ENCODE peak calls at places on chromosome 20, in seven cellular contexts. One of them, this sample, is unnamed.

GRCh38 chr20:3407426-3408250 is at the start of gene DNAAF9:
- DNase-seq in heart left ventricle: peak
- DNase-seq in cardiac muscle cell: peak
- DNase-seq in hepatocyte: peak
- DNase-seq in K562: peak
- DNase-seq in prostate gland: peak
- DNase-seq in fibroblast of pulmonary artery: peak
- DNase-seq in this sample: peak

GRCh38 chr20:14997791-14998190 is 660.4 kb upstream of the FLRT3 start:
- DNase-seq in heart left ventricle: no peak
- DNase-seq in cardiac muscle cell: no peak
- DNase-seq in hepatocyte: no peak
- DNase-seq in K562: no peak
- DNase-seq in prostate gland: no peak
- DNase-seq in fibroblast of pulmonary artery: peak
- DNase-seq in this sample: peak

GRCh38 chr20:24462461-24463010 is 6.9 kb upstream of the SYNDIG1 start:
- DNase-seq in heart left ventricle: no peak
- DNase-seq in cardiac muscle cell: no peak
- DNase-seq in hepatocyte: no peak
- DNase-seq in K562: no peak
- DNase-seq in prostate gland: no peak
- DNase-seq in fibroblast of pulmonary artery: no peak
- DNase-seq in this sample: no peak

GRCh38 chr20:9616455-9616805 is 102.0 kb downstream of the LAMP5 start:
- DNase-seq in heart left ventricle: no peak
- DNase-seq in cardiac muscle cell: no peak
- DNase-seq in hepatocyte: no peak
- DNase-seq in K562: no peak
- DNase-seq in prostate gland: no peak
- DNase-seq in fibroblast of pulmonary artery: no peak
- DNase-seq in this sample: no peak

GRCh38 chr20:9480066-9480465 is 34.3 kb upstream of the LAMP5 start:
- DNase-seq in heart left ventricle: no peak
- DNase-seq in cardiac muscle cell: no peak
- DNase-seq in hepatocyte: no peak
- DNase-seq in K562: no peak
- DNase-seq in prostate gland: no peak
- DNase-seq in fibroblast of pulmonary artery: no peak
- DNase-seq in this sample: no peak

GRCh38 chr20:23873370-23874015 is 6.1 kb downstream of the CST5 start:
- DNase-seq in heart left ventricle: no peak
- DNase-seq in cardiac muscle cell: no peak
- DNase-seq in hepatocyte: no peak
- DNase-seq in K562: no peak
- DNase-seq in prostate gland: no peak
- DNase-seq in fibroblast of pulmonary artery: no peak
- DNase-seq in this sample: no peak

GRCh38 chr20:16759161-16759523 is 11.0 kb downstream of the OTOR start:
- DNase-seq in heart left ventricle: no peak
- DNase-seq in cardiac muscle cell: no peak
- DNase-seq in hepatocyte: no peak
- DNase-seq in K562: no peak
- DNase-seq in prostate gland: no peak
- DNase-seq in fibroblast of pulmonary artery: peak
- DNase-seq in this sample: no peak

GRCh38 chr20:45037050-45037449 is 63.9 kb downstream of the KCNS1 start:
- DNase-seq in heart left ventricle: no peak
- DNase-seq in cardiac muscle cell: no peak
- DNase-seq in hepatocyte: no peak
- DNase-seq in K562: no peak
- DNase-seq in prostate gland: no peak
- DNase-seq in fibroblast of pulmonary artery: peak
- DNase-seq in this sample: peak

GRCh38 chr20:50820515-50821256 is 25.8 kb downstream of the BCAS4 start:
- DNase-seq in heart left ventricle: no peak
- DNase-seq in cardiac muscle cell: no peak
- DNase-seq in hepatocyte: no peak
- DNase-seq in K562: no peak
- DNase-seq in prostate gland: no peak
- DNase-seq in fibroblast of pulmonary artery: no peak
- DNase-seq in this sample: no peak

GRCh38 chr20:56626367-56627121 is 2.6 kb upstream of the TFAP2C start:
- DNase-seq in heart left ventricle: no peak
- DNase-seq in cardiac muscle cell: peak
- DNase-seq in hepatocyte: peak
- DNase-seq in K562: peak
- DNase-seq in prostate gland: no peak
- DNase-seq in fibroblast of pulmonary artery: no peak
- DNase-seq in this sample: no peak

GRCh38 chr20:56628015-56628872 is 862 bp upstream of the TFAP2C start:
- DNase-seq in heart left ventricle: no peak
- DNase-seq in cardiac muscle cell: peak
- DNase-seq in hepatocyte: peak
- DNase-seq in K562: no peak
- DNase-seq in prostate gland: no peak
- DNase-seq in fibroblast of pulmonary artery: no peak
- DNase-seq in this sample: peak

GRCh38 chr20:56627122-56628014 is 1.7 kb upstream of the TFAP2C start:
- DNase-seq in heart left ventricle: no peak
- DNase-seq in cardiac muscle cell: no peak
- DNase-seq in hepatocyte: no peak
- DNase-seq in K562: no peak
- DNase-seq in prostate gland: no peak
- DNase-seq in fibroblast of pulmonary artery: no peak
- DNase-seq in this sample: no peak

GRCh38 chr20:56624786-56625681 is 4.1 kb upstream of the TFAP2C start:
- DNase-seq in heart left ventricle: no peak
- DNase-seq in cardiac muscle cell: no peak
- DNase-seq in hepatocyte: no peak
- DNase-seq in K562: no peak
- DNase-seq in prostate gland: no peak
- DNase-seq in fibroblast of pulmonary artery: no peak
- DNase-seq in this sample: no peak

DNA sequence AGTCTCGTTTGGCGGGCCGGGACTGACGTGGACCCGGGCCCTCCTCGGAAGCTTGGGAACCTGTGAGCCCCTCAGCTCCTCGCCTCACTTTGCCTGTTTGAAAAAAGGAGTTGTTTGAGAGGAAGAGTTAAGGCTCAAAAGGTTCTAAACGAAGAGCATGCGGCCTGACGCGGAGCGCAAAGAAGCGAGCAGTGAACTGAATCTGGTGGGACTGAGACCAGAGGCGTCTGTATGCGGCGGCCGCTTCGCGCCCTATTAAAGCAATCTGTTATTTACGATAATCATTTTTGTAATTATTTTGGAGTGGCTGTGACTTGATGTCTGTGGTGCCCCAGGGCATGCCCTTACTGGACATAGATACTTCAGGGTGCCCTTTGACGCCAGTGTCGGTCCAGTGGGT is 3.3 kb upstream of the TFAP2C start:
- DNase-seq in heart left ventricle: no peak
- DNase-seq in cardiac muscle cell: no peak
- DNase-seq in hepatocyte: no peak
- DNase-seq in K562: no peak
- DNase-seq in prostate gland: no peak
- DNase-seq in fibroblast of pulmonary artery: no peak
- DNase-seq in this sample: no peak
- H3K4me3 ChIP-seq in heart left ventricle: no peak
- H3K4me3 ChIP-seq in cardiac muscle cell: no peak
- H3K4me3 ChIP-seq in hepatocyte: no peak
- H3K4me3 ChIP-seq in K562: no peak
- H3K4me3 ChIP-seq in prostate gland: no peak
- H3K4me3 ChIP-seq in fibroblast of pulmonary artery: no peak
- H3K4me3 ChIP-seq in this sample: no peak

GRCh38 chr20:42985628-42986027 is 204.1 kb downstream of the PTPRT start:
- DNase-seq in heart left ventricle: no peak
- DNase-seq in cardiac muscle cell: no peak
- DNase-seq in hepatocyte: no peak
- DNase-seq in K562: peak
- DNase-seq in prostate gland: no peak
- DNase-seq in fibroblast of pulmonary artery: no peak
- DNase-seq in this sample: no peak
- TF ChIP-seq CTCF in heart left ventricle: no peak
- TF ChIP-seq CTCF in cardiac muscle cell: no peak
- TF ChIP-seq CTCF in hepatocyte: no peak
- TF ChIP-seq CTCF in K562: peak
- TF ChIP-seq CTCF in prostate gland: no peak
- TF ChIP-seq CTCF in fibroblast of pulmonary artery: no peak
- TF ChIP-seq CTCF in this sample: no peak

GRCh38 chr20:64077876-64078551 is 1.3 kb downstream of the RGS19 start:
- DNase-seq in heart left ventricle: no peak
- DNase-seq in cardiac muscle cell: no peak
- DNase-seq in hepatocyte: no peak
- DNase-seq in K562: no peak
- DNase-seq in prostate gland: no peak
- DNase-seq in fibroblast of pulmonary artery: no peak
- DNase-seq in this sample: no peak
- H3K4me3 ChIP-seq in heart left ventricle: peak
- H3K4me3 ChIP-seq in cardiac muscle cell: no peak
- H3K4me3 ChIP-seq in hepatocyte: no peak
- H3K4me3 ChIP-seq in K562: peak
- H3K4me3 ChIP-seq in prostate gland: no peak
- H3K4me3 ChIP-seq in fibroblast of pulmonary artery: peak
- H3K4me3 ChIP-seq in this sample: peak

GRCh38 chr20:47500554-47500953 is 1.1 kb upstream of the NCOA3 start:
- DNase-seq in heart left ventricle: no peak
- DNase-seq in cardiac muscle cell: no peak
- DNase-seq in hepatocyte: no peak
- DNase-seq in K562: no peak
- DNase-seq in prostate gland: no peak
- DNase-seq in fibroblast of pulmonary artery: no peak
- DNase-seq in this sample: no peak

GRCh38 chr20:47501117-47501482 is 587 bp upstream of the NCOA3 start:
- DNase-seq in heart left ventricle: no peak
- DNase-seq in cardiac muscle cell: no peak
- DNase-seq in hepatocyte: no peak
- DNase-seq in K562: no peak
- DNase-seq in prostate gland: no peak
- DNase-seq in fibroblast of pulmonary artery: peak
- DNase-seq in this sample: peak

GRCh38 chr20:47502271-47502730 is 614 bp downstream of the NCOA3 start:
- DNase-seq in heart left ventricle: peak
- DNase-seq in cardiac muscle cell: peak
- DNase-seq in hepatocyte: peak
- DNase-seq in K562: peak
- DNase-seq in prostate gland: peak
- DNase-seq in fibroblast of pulmonary artery: peak
- DNase-seq in this sample: no peak

GRCh38 chr20:47502801-47503239 is 1.1 kb downstream of the NCOA3 start:
- DNase-seq in heart left ventricle: no peak
- DNase-seq in cardiac muscle cell: peak
- DNase-seq in hepatocyte: peak
- DNase-seq in K562: no peak
- DNase-seq in prostate gland: peak
- DNase-seq in fibroblast of pulmonary artery: peak
- DNase-seq in this sample: peak

GRCh38 chr20:47501483-47502270 is at the start of gene NCOA3:
- DNase-seq in heart left ventricle: peak
- DNase-seq in cardiac muscle cell: peak
- DNase-seq in hepatocyte: peak
- DNase-seq in K562: peak
- DNase-seq in prostate gland: peak
- DNase-seq in fibroblast of pulmonary artery: peak
- DNase-seq in this sample: peak
- TF ChIP-seq CTCF in heart left ventricle: peak
- TF ChIP-seq CTCF in cardiac muscle cell: peak
- TF ChIP-seq CTCF in hepatocyte: no peak
- TF ChIP-seq CTCF in K562: peak
- TF ChIP-seq CTCF in prostate gland: peak
- TF ChIP-seq CTCF in fibroblast of pulmonary artery: peak
- TF ChIP-seq CTCF in this sample: peak

GRCh38 chr20:33919653-33920052 is 74.1 kb upstream of the RALY start:
- DNase-seq in heart left ventricle: no peak
- DNase-seq in cardiac muscle cell: no peak
- DNase-seq in hepatocyte: no peak
- DNase-seq in K562: no peak
- DNase-seq in prostate gland: no peak
- DNase-seq in fibroblast of pulmonary artery: no peak
- DNase-seq in this sample: no peak
- H3K4me3 ChIP-seq in heart left ventricle: no peak
- H3K4me3 ChIP-seq in cardiac muscle cell: no peak
- H3K4me3 ChIP-seq in hepatocyte: no peak
- H3K4me3 ChIP-seq in K562: no peak
- H3K4me3 ChIP-seq in prostate gland: no peak
- H3K4me3 ChIP-seq in fibroblast of pulmonary artery: no peak
- H3K4me3 ChIP-seq in this sample: no peak

GRCh38 chr20:41158082-41158625 is 20.8 kb downstream of the PLCG1 start:
- DNase-seq in heart left ventricle: no peak
- DNase-seq in cardiac muscle cell: no peak
- DNase-seq in hepatocyte: no peak
- DNase-seq in K562: no peak
- DNase-seq in prostate gland: no peak
- DNase-seq in fibroblast of pulmonary artery: no peak
- DNase-seq in this sample: no peak
- TF ChIP-seq CTCF in heart left ventricle: no peak
- TF ChIP-seq CTCF in cardiac muscle cell: no peak
- TF ChIP-seq CTCF in hepatocyte: no peak
- TF ChIP-seq CTCF in K562: no peak
- TF ChIP-seq CTCF in prostate gland: no peak
- TF ChIP-seq CTCF in fibroblast of pulmonary artery: no peak
- TF ChIP-seq CTCF in this sample: no peak

DNA sequence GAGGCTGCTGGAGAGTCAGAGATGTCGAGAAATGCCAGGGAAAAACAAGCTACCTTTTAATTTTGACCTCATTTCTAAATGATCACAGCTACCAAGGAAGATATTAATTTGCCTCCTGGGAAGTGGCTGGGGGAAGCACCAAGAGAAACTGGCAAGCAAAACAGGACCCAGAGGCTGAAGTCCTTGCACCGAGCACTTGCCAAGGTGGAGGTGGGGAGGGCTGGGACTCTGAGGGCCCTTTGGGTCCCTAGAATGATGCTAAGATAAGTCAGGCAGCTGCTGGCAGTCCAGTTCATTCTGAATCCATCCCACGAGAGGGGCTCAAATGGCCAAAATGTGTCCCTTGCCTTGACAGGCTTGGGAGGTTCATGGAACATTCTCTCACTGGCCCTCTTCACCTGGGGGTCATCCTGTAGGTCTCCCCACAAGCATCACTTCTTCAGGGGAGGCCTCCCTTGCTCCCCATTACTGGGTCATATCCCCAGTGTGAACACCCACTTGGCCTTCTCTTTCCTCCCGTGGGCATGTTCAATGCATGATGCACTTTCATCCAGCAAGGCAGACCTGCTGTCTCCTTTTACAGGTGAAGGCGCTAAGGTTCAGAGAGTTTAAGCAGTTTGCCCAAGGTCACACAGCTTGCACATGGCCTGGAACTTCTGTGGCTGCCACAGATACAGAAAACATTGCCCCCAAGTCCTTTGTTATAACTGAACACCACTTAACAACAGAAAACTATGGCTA is 39.1 kb upstream of the BLCAP start:
- DNase-seq in heart left ventricle: no peak
- DNase-seq in cardiac muscle cell: no peak
- DNase-seq in hepatocyte: no peak
- DNase-seq in K562: no peak
- DNase-seq in prostate gland: no peak
- DNase-seq in fibroblast of pulmonary artery: no peak
- DNase-seq in this sample: no peak
- H3K4me3 ChIP-seq in heart left ventricle: no peak
- H3K4me3 ChIP-seq in cardiac muscle cell: no peak
- H3K4me3 ChIP-seq in hepatocyte: no peak
- H3K4me3 ChIP-seq in K562: no peak
- H3K4me3 ChIP-seq in prostate gland: no peak
- H3K4me3 ChIP-seq in fibroblast of pulmonary artery: no peak
- H3K4me3 ChIP-seq in this sample: no peak